ENCODE peak calls at places on chromosomes 11 and 22, in ten cellular contexts. One of them, this sample, is unnamed.

GRCh38 chr11:69883292-69884255 is 64.4 kb upstream of the FGF3 start:
- DNase-seq in astrocyte of the spinal cord: no peak
- DNase-seq in BE2C: no peak
- DNase-seq in kidney: peak
- DNase-seq in kidney epithelial cell: no peak
- DNase-seq in ovary: no peak
- DNase-seq in neural progenitor cell: no peak
- DNase-seq in iPS DF 6.9: no peak
- DNase-seq in BJ: no peak
- DNase-seq in lower leg skin: no peak
- DNase-seq in this sample: no peak

GRCh38 chr11:84313830-84314359 is 1027.7 kb upstream of the CCDC90B start:
- DNase-seq in astrocyte of the spinal cord: no peak
- DNase-seq in BE2C: no peak
- DNase-seq in kidney: no peak
- DNase-seq in kidney epithelial cell: no peak
- DNase-seq in iPS DF 6.9: no peak
- DNase-seq in ovary: no peak
- DNase-seq in lower leg skin: no peak
- DNase-seq in neural progenitor cell: no peak
- DNase-seq in BJ: no peak
- DNase-seq in this sample: no peak

GRCh38 chr11:114134870-114135269 is 75.4 kb downstream of the ZBTB16 start:
- DNase-seq in ovary: no peak
- DNase-seq in iPS DF 6.9: no peak
- DNase-seq in BJ: peak
- DNase-seq in neural progenitor cell: no peak
- DNase-seq in lower leg skin: no peak
- DNase-seq in kidney: no peak
- DNase-seq in astrocyte of the spinal cord: peak
- DNase-seq in BE2C: no peak
- DNase-seq in kidney epithelial cell: no peak
- DNase-seq in this sample: no peak

GRCh38 chr11:60699282-60699681 is at the start of gene MS4A8:
- DNase-seq in BJ: no peak
- DNase-seq in neural progenitor cell: no peak
- DNase-seq in ovary: no peak
- DNase-seq in BE2C: no peak
- DNase-seq in astrocyte of the spinal cord: no peak
- DNase-seq in lower leg skin: no peak
- DNase-seq in kidney epithelial cell: no peak
- DNase-seq in iPS DF 6.9: no peak
- DNase-seq in kidney: no peak
- DNase-seq in this sample: no peak

GRCh38 chr11:46055371-46055770 is 65.9 kb downstream of the PHF21A start:
- DNase-seq in kidney epithelial cell: no peak
- DNase-seq in neural progenitor cell: peak
- DNase-seq in iPS DF 6.9: peak
- DNase-seq in BJ: no peak
- DNase-seq in ovary: no peak
- DNase-seq in astrocyte of the spinal cord: peak
- DNase-seq in BE2C: no peak
- DNase-seq in lower leg skin: no peak
- DNase-seq in kidney: no peak
- DNase-seq in this sample: no peak

GRCh38 chr11:100908746-100909145 is 220.9 kb downstream of the PGR start:
- DNase-seq in BJ: no peak
- DNase-seq in astrocyte of the spinal cord: peak
- DNase-seq in ovary: no peak
- DNase-seq in neural progenitor cell: no peak
- DNase-seq in iPS DF 6.9: no peak
- DNase-seq in kidney: no peak
- DNase-seq in BE2C: no peak
- DNase-seq in kidney epithelial cell: no peak
- DNase-seq in lower leg skin: no peak
- DNase-seq in this sample: no peak

GRCh38 chr11:15590131-15590530 is 475.4 kb downstream of the INSC start:
- DNase-seq in astrocyte of the spinal cord: no peak
- DNase-seq in BJ: no peak
- DNase-seq in ovary: no peak
- DNase-seq in neural progenitor cell: no peak
- DNase-seq in kidney: no peak
- DNase-seq in iPS DF 6.9: no peak
- DNase-seq in kidney epithelial cell: no peak
- DNase-seq in BE2C: no peak
- DNase-seq in lower leg skin: no peak
- DNase-seq in this sample: no peak

GRCh38 chr11:113394919-113395318 is 7.3 kb downstream of the ANKK1 start:
- DNase-seq in BJ: no peak
- DNase-seq in BE2C: no peak
- DNase-seq in kidney: no peak
- DNase-seq in neural progenitor cell: no peak
- DNase-seq in lower leg skin: no peak
- DNase-seq in iPS DF 6.9: no peak
- DNase-seq in kidney epithelial cell: no peak
- DNase-seq in astrocyte of the spinal cord: no peak
- DNase-seq in ovary: no peak
- DNase-seq in this sample: no peak

GRCh38 chr11:34640050-34640971 is 19.4 kb downstream of the EHF start:
- DNase-seq in iPS DF 6.9: no peak
- DNase-seq in kidney: peak
- DNase-seq in BE2C: no peak
- DNase-seq in BJ: no peak
- DNase-seq in ovary: no peak
- DNase-seq in lower leg skin: no peak
- DNase-seq in kidney epithelial cell: peak
- DNase-seq in neural progenitor cell: peak
- DNase-seq in astrocyte of the spinal cord: peak
- DNase-seq in this sample: no peak

GRCh38 chr22:36010913-36011312 is 17.7 kb downstream of the RBFOX2 start:
- DNase-seq in BE2C: peak
- DNase-seq in astrocyte of the spinal cord: peak
- DNase-seq in ovary: no peak
- DNase-seq in kidney epithelial cell: peak
- DNase-seq in iPS DF 6.9: no peak
- DNase-seq in kidney: no peak
- DNase-seq in BJ: peak
- DNase-seq in lower leg skin: no peak
- DNase-seq in neural progenitor cell: no peak
- DNase-seq in this sample: no peak

GRCh38 chr22:24582111-24582814 is 10.6 kb downstream of the LRRC75B start:
- DNase-seq in lower leg skin: no peak
- DNase-seq in neural progenitor cell: no peak
- DNase-seq in ovary: peak
- DNase-seq in BE2C: no peak
- DNase-seq in kidney epithelial cell: no peak
- DNase-seq in kidney: peak
- DNase-seq in astrocyte of the spinal cord: no peak
- DNase-seq in iPS DF 6.9: no peak
- DNase-seq in BJ: no peak
- DNase-seq in this sample: no peak

GRCh38 chr11:18720086-18720810 is 5.7 kb downstream of the IGSF22 start:
- DNase-seq in astrocyte of the spinal cord: peak
- DNase-seq in kidney: no peak
- DNase-seq in neural progenitor cell: peak
- DNase-seq in BE2C: peak
- DNase-seq in iPS DF 6.9: no peak
- DNase-seq in kidney epithelial cell: no peak
- DNase-seq in lower leg skin: no peak
- DNase-seq in ovary: no peak
- DNase-seq in BJ: no peak
- DNase-seq in this sample: no peak

GRCh38 chr11:117851091-117851490 is 25.4 kb downstream of the FXYD6 start:
- DNase-seq in BJ: no peak
- DNase-seq in kidney: peak
- DNase-seq in kidney epithelial cell: no peak
- DNase-seq in BE2C: no peak
- DNase-seq in iPS DF 6.9: no peak
- DNase-seq in ovary: peak
- DNase-seq in astrocyte of the spinal cord: peak
- DNase-seq in lower leg skin: no peak
- DNase-seq in neural progenitor cell: peak
- DNase-seq in this sample: no peak

GRCh38 chr11:14029971-14030531 is 67.5 kb downstream of the SPON1 start:
- DNase-seq in BJ: no peak
- DNase-seq in kidney epithelial cell: peak
- DNase-seq in BE2C: no peak
- DNase-seq in neural progenitor cell: no peak
- DNase-seq in kidney: peak
- DNase-seq in lower leg skin: peak
- DNase-seq in astrocyte of the spinal cord: no peak
- DNase-seq in iPS DF 6.9: no peak
- DNase-seq in ovary: peak
- DNase-seq in this sample: peak

GRCh38 chr11:105071060-105071732 is 26.1 kb upstream of the CARD16 start:
- DNase-seq in iPS DF 6.9: no peak
- DNase-seq in ovary: no peak
- DNase-seq in BE2C: no peak
- DNase-seq in kidney epithelial cell: no peak
- DNase-seq in kidney: no peak
- DNase-seq in neural progenitor cell: no peak
- DNase-seq in BJ: no peak
- DNase-seq in lower leg skin: no peak
- DNase-seq in astrocyte of the spinal cord: no peak
- DNase-seq in this sample: no peak

GRCh38 chr11:114348200-114349191 is 51.8 kb downstream of the C11orf71 start:
- DNase-seq in ovary: no peak
- DNase-seq in kidney epithelial cell: peak
- DNase-seq in astrocyte of the spinal cord: peak
- DNase-seq in BJ: peak
- DNase-seq in BE2C: peak
- DNase-seq in lower leg skin: peak
- DNase-seq in neural progenitor cell: peak
- DNase-seq in kidney: no peak
- DNase-seq in iPS DF 6.9: peak
- DNase-seq in this sample: no peak

GRCh38 chr22:19879248-19879575 is 24.5 kb upstream of the GNB1L start:
- DNase-seq in BE2C: no peak
- DNase-seq in neural progenitor cell: no peak
- DNase-seq in astrocyte of the spinal cord: no peak
- DNase-seq in ovary: peak
- DNase-seq in BJ: no peak
- DNase-seq in lower leg skin: no peak
- DNase-seq in kidney epithelial cell: no peak
- DNase-seq in kidney: peak
- DNase-seq in iPS DF 6.9: no peak
- DNase-seq in this sample: no peak

DNA sequence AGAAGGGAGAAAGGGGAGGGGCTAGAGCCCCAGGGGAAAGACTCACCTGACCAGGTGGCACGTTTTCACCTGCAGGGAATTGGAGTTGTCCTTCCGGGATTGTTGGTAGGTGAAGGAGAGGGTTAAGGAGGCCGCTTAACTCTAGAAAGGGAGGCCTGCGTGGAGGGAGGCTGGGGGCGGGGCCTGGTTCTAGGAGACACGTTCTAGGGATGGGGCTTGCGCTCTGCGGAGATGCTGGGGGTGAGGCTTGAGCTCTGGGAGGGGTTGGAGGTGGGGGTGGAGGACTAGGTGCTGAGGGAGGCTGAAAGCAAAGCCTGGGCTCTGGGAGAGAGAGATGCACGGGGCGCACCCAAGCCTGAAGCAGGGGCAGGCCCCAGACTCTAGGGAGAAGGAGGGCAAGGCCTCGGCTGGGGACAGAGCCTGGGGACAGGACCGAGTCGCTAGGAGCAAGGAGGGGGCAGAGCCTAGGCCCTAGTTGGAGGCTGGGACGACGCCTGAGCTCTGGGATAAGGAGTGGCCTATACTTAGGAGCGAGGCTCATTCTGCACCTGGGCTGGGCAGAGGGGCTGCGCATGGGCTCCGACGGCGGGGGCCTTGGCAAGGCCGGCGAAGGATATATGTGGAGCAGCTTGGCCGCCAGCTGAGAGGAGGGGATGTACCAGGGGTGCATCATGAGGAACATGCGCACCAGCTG is 2.4 kb downstream of the RASGRP2 start:
- DNase-seq in kidney epithelial cell: no peak
- DNase-seq in lower leg skin: no peak
- DNase-seq in astrocyte of the spinal cord: no peak
- DNase-seq in kidney: no peak
- DNase-seq in ovary: no peak
- DNase-seq in iPS DF 6.9: no peak
- DNase-seq in BJ: no peak
- DNase-seq in BE2C: no peak
- DNase-seq in neural progenitor cell: peak
- DNase-seq in this sample: no peak
- H3K4me3 ChIP-seq in kidney epithelial cell: no peak
- H3K4me3 ChIP-seq in lower leg skin: no peak
- H3K4me3 ChIP-seq in astrocyte of the spinal cord: no peak
- H3K4me3 ChIP-seq in kidney: no peak
- H3K4me3 ChIP-seq in ovary: peak
- H3K4me3 ChIP-seq in iPS DF 6.9: peak
- H3K4me3 ChIP-seq in BJ: no peak
- H3K4me3 ChIP-seq in BE2C: no peak
- H3K4me3 ChIP-seq in neural progenitor cell: peak
- H3K4me3 ChIP-seq in this sample: peak

GRCh38 chr11:72069200-72069599 is 11.1 kb downstream of the NUMA1 start:
- DNase-seq in BJ: no peak
- DNase-seq in astrocyte of the spinal cord: no peak
- DNase-seq in ovary: no peak
- DNase-seq in kidney: no peak
- DNase-seq in lower leg skin: no peak
- DNase-seq in iPS DF 6.9: no peak
- DNase-seq in neural progenitor cell: no peak
- DNase-seq in kidney epithelial cell: no peak
- DNase-seq in BE2C: no peak
- DNase-seq in this sample: no peak
- H3K4me3 ChIP-seq in BJ: no peak
- H3K4me3 ChIP-seq in astrocyte of the spinal cord: no peak
- H3K4me3 ChIP-seq in ovary: no peak
- H3K4me3 ChIP-seq in kidney: no peak
- H3K4me3 ChIP-seq in lower leg skin: no peak
- H3K4me3 ChIP-seq in iPS DF 6.9: no peak
- H3K4me3 ChIP-seq in neural progenitor cell: no peak
- H3K4me3 ChIP-seq in kidney epithelial cell: no peak
- H3K4me3 ChIP-seq in BE2C: no peak
- H3K4me3 ChIP-seq in this sample: peak

GRCh38 chr11:127002669-127003259 is 2.2 kb upstream of the KIRREL3 start:
- DNase-seq in iPS DF 6.9: no peak
- DNase-seq in lower leg skin: no peak
- DNase-seq in kidney epithelial cell: no peak
- DNase-seq in kidney: no peak
- DNase-seq in BE2C: no peak
- DNase-seq in astrocyte of the spinal cord: no peak
- DNase-seq in neural progenitor cell: peak
- DNase-seq in BJ: no peak
- DNase-seq in ovary: no peak
- DNase-seq in this sample: no peak
- H3K4me3 ChIP-seq in iPS DF 6.9: peak
- H3K4me3 ChIP-seq in lower leg skin: no peak
- H3K4me3 ChIP-seq in kidney epithelial cell: peak
- H3K4me3 ChIP-seq in kidney: no peak
- H3K4me3 ChIP-seq in BE2C: peak
- H3K4me3 ChIP-seq in astrocyte of the spinal cord: peak
- H3K4me3 ChIP-seq in neural progenitor cell: peak
- H3K4me3 ChIP-seq in BJ: peak
- H3K4me3 ChIP-seq in ovary: no peak
- H3K4me3 ChIP-seq in this sample: no peak

DNA sequence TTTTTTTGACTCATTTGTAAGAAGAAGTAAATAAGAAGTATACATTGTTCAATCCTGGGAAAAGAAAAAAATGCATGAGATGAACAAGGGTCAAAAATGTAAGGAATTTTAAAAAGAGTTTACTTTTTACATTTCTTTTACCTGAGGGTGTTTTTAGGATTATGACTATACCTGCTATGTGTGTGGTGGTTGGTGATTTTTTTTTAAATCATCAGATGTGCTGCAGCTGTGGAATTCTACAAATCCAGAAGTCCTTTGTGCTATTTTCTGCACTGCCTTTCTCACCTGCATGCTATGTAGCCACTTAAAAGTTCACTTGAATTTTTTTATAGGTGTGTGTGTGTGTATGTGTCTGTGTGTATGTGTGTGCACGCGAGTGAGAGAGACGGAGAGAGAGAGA is 185.3 kb downstream of the FAT3 start:
- DNase-seq in kidney: no peak
- DNase-seq in kidney epithelial cell: no peak
- DNase-seq in astrocyte of the spinal cord: no peak
- DNase-seq in BJ: no peak
- DNase-seq in neural progenitor cell: no peak
- DNase-seq in iPS DF 6.9: no peak
- DNase-seq in ovary: no peak
- DNase-seq in lower leg skin: no peak
- DNase-seq in BE2C: no peak
- DNase-seq in this sample: no peak
- H3K4me3 ChIP-seq in kidney: no peak
- H3K4me3 ChIP-seq in kidney epithelial cell: no peak
- H3K4me3 ChIP-seq in astrocyte of the spinal cord: no peak
- H3K4me3 ChIP-seq in BJ: no peak
- H3K4me3 ChIP-seq in neural progenitor cell: no peak
- H3K4me3 ChIP-seq in iPS DF 6.9: no peak
- H3K4me3 ChIP-seq in ovary: no peak
- H3K4me3 ChIP-seq in lower leg skin: no peak
- H3K4me3 ChIP-seq in BE2C: no peak
- H3K4me3 ChIP-seq in this sample: no peak